ENCODE peak calls at places on chromosomes 1 and 21, in five cellular contexts. I is ascending aorta, Z is AG10803, C is right atrium auricular region, P is cardiac muscle cell. Y is an unnamed sample.

GRCh38 chr1:163054056-163054706 is 15.0 kb upstream of the RGS4 start:
- DNase-seq in I (no peak), Z (no peak), C (no peak), P (peak), Y (no peak)

GRCh38 chr1:21868941-21869454 is 56.9 kb downstream of the LDLRAD2 start:
- DNase-seq in I (no peak), Z (no peak), C (no peak), P (no peak), Y (no peak)

GRCh38 chr1:68104155-68104554 is 53.7 kb upstream of the DIRAS3 start:
- DNase-seq in I (no peak), Z (no peak), C (no peak), P (no peak), Y (no peak)

GRCh38 chr21:42310411-42311001 is 4.7 kb downstream of the TFF3 start:
- DNase-seq in I (peak), Z (no peak), C (no peak), P (no peak), Y (no peak)

GRCh38 chr1:15758537-15758936 is at the start of gene FBLIM1:
- DNase-seq in I (no peak), Z (no peak), C (no peak), P (peak), Y (no peak)

GRCh38 chr1:21048462-21048861 is 128.2 kb downstream of the EIF4G3 start:
- DNase-seq in I (no peak), Z (no peak), C (no peak), P (no peak), Y (no peak)

GRCh38 chr1:67978988-67979516 is 71.4 kb downstream of the DIRAS3 start:
- DNase-seq in I (no peak), Z (peak), C (no peak), P (no peak), Y (no peak)

GRCh38 chr1:41537257-41537656 is 52.8 kb upstream of the EDN2 start:
- DNase-seq in I (peak), Z (no peak), C (no peak), P (no peak), Y (no peak)

GRCh38 chr1:171233183-171233582 is 15.1 kb upstream of the FMO1 start:
- DNase-seq in I (no peak), Z (no peak), C (no peak), P (no peak), Y (no peak)

GRCh38 chr1:10696977-10697376 is 99.5 kb downstream of the CASZ1 start:
- DNase-seq in I (no peak), Z (no peak), C (no peak), P (no peak), Y (no peak)

GRCh38 chr1:84344286-84344685 is 42.8 kb downstream of the SAMD13 start:
- DNase-seq in I (no peak), Z (peak), C (no peak), P (no peak), Y (no peak)

GRCh38 chr1:182091083-182091482 is 29.6 kb upstream of the ZNF648 start:
- DNase-seq in I (no peak), Z (no peak), C (no peak), P (no peak), Y (no peak)
- TF ChIP-seq CTCF in I (no peak), Z (no peak), C (no peak), P (no peak), Y (no peak)

GRCh38 chr1:12383001-12383400 is 153.2 kb downstream of the VPS13D start:
- DNase-seq in I (no peak), Z (no peak), C (no peak), P (no peak), Y (no peak)

GRCh38 chr1:12386130-12386529 is 156.3 kb downstream of the VPS13D start:
- DNase-seq in I (no peak), Z (no peak), C (no peak), P (no peak), Y (no peak)

GRCh38 chr1:12384836-12385456 is 155.1 kb downstream of the VPS13D start:
- DNase-seq in I (no peak), Z (no peak), C (no peak), P (no peak), Y (no peak)

GRCh38 chr1:12380316-12381249 is 150.8 kb downstream of the VPS13D start:
- DNase-seq in I (no peak), Z (peak), C (no peak), P (peak), Y (no peak)

DNA sequence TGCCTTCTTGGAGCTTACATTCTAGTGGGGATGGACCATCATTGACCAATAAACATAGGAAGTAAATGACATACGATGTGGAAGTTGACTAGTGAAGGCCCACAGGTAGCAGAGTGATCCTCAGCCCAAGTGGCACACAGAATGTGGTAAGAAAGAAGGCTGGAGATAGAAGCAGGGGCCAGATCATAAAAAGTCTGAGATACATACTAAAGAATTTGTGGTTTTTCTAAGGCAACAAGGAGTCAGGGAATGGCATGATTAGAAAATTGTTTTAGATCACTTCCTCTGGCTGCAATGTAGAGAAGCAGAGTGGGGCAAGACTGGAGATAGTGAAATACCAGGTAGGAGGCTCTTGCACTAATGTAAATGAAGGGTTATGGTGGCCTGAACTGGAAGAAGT is 154.0 kb downstream of the VPS13D start:
- DNase-seq in I (no peak), Z (peak), C (no peak), P (no peak), Y (no peak)
- H3K4me3 ChIP-seq in I (no peak), Z (no peak), C (no peak), P (no peak), Y (no peak)

DNA sequence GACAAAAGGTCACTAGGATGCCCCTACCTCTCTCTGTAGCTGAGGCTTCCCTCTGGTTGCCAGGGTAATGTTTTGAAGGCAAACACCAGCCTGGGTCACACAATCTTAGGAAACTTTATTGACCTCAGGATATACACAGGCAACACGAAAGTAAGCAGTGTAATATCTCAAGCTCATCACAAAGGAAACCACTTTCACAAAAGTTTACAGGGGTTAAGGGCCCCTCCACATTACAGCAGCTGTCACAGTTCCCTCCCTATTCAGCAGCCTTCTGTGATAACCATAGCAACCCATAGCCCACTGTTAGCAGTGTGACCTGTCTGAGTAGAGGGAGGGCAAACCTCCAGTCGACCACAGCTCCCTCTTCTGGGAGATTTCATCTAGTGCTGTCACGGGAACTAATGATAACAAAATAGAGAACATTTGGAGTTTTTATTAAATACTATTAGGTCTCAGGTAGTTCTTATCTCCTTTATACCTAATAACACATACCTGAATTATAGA is 149.8 kb downstream of the PTPRC start:
- DNase-seq in I (no peak), Z (no peak), C (no peak), P (peak), Y (no peak)
- TF ChIP-seq CTCF in I (no peak), Z (no peak), C (no peak), P (peak), Y (no peak)

GRCh38 chr1:228038387-228039005 is 31.7 kb downstream of the WNT3A start:
- DNase-seq in I (no peak), Z (no peak), C (no peak), P (no peak), Y (no peak)
- H3K4me3 ChIP-seq in I (no peak), Z (no peak), C (no peak), P (no peak), Y (no peak)

GRCh38 chr1:108570128-108570527 is 10.2 kb downstream of the EEIG2 start:
- DNase-seq in I (no peak), Z (peak), C (no peak), P (peak), Y (no peak)
- TF ChIP-seq CTCF in I (no peak), Z (peak), C (no peak), P (peak), Y (peak)

DNA sequence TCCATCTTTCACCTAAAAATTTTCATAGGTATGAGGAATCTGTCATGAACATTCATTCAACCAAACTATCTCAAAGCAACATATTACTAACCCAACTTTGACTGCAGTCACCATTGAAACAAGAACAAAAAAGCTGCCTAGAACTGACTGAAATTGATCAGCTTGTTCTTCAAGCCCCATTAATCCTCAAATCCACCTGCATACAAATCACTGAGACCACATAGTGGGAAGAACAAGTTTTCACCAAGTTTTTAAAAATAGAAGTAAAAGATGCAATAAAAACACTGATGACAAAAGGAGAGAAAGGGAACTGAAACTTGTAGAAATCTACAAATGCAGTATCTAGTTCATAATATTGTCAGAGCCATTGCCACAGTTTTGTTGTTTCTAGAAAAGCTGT is 6.1 kb downstream of the SORT1 start:
- DNase-seq in I (no peak), Z (no peak), C (no peak), P (no peak), Y (no peak)
- H3K4me3 ChIP-seq in I (peak), Z (no peak), C (peak), P (no peak), Y (peak)

DNA sequence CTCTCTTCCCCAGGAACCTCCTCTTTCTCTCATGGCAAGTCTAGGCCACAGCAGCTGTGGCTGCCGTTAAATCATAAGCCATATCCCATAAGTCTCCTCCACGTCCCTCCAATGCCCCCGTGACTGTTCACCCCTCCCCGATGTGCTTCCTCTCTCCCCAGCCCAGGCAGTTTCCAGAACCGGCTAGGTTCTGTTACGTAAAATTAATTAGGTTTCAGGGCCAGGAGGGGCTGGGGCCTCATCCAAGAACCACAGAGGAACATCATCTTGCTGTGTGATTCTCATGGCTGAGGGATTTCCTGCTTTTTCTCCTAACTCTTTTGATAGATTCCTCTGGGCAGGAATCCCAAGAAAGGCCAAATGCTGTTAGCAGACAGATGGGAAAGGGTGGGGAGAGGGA is 141.8 kb upstream of the AJAP1 start:
- DNase-seq in I (no peak), Z (no peak), C (no peak), P (no peak), Y (no peak)
- TF ChIP-seq CTCF in I (no peak), Z (no peak), C (no peak), P (no peak), Y (no peak)

DNA sequence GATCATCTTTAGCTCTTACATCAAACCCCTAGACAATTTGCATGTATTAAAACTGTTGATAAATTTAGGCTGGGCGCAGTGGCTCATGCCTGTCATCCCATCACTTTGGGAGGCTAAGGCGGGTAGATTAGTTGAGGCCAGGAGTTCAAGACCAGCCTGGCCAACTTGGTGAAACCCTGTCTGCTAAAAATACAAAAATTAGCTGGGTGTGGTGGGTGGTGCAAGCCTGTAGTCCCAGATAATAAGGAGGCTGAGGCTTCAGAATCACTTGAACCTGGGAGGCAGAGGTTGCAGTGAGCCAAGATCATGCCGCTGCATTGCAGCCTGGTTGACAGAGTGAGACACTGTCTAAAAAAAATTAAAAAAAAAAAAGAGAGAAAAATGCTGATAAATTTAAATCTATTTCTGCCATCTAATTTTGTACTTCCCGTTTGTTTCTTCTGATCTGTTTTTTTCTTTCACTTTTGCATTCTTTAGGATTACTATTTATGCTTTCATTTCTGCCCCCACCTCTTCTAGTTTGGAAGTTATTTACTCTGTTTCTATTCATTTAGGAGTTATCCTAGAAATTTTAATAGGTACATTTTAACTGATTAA is 3.1 kb upstream of the DENND1B start:
- DNase-seq in I (no peak), Z (no peak), C (no peak), P (no peak), Y (no peak)
- H3K4me3 ChIP-seq in I (no peak), Z (no peak), C (no peak), P (no peak), Y (no peak)

Y was measured in esophagus squamous epithelium.